ENCODE peak calls at places on chromosomes 13 and 19, in nine cellular contexts. Q is SK-N-SH, K is neural progenitor cell, T is gastrocnemius medialis, M is body of pancreas, R is GM06990, Y is ovary, C is Peyer's patch, D is left ventricle myocardium inferior. G is an unnamed sample.

GRCh38 chr19:47598407-47599349 is 10.3 kb upstream of the BICRA start:
- DNase-seq in K (peak; percentile 65), M (peak; percentile 26), C (no peak), Q (no peak), R (no peak), D (no peak), T (peak; percentile 33), Y (peak; percentile 74), G (peak; percentile 86)

GRCh38 chr19:14795078-14795721 is 16.8 kb upstream of the ADGRE2 start:
- DNase-seq in K (no peak), T (no peak), D (no peak), R (no peak), M (no peak), Q (no peak), Y (no peak), C (no peak), G (no peak)

GRCh38 chr13:82938644-82939043 is 943.6 kb downstream of the SLITRK1 start:
- DNase-seq in Q (no peak), M (no peak), K (no peak), Y (no peak), T (no peak), C (no peak), R (no peak), D (no peak), G (no peak)

GRCh38 chr19:32891609-32892008 is 22.0 kb upstream of the SLC7A9 start:
- DNase-seq in R (no peak), D (no peak), Y (no peak), M (no peak), T (no peak), K (no peak), C (no peak), Q (no peak), G (no peak)

GRCh38 chr19:48999481-49000325 is 6.0 kb downstream of the RUVBL2 start:
- DNase-seq in R (no peak), M (peak; percentile 60), K (peak; percentile 88), Q (peak; percentile 65), T (no peak), Y (no peak), C (peak; percentile 79), D (peak; percentile 38), G (peak; percentile 86)

GRCh38 chr13:111599791-111600190 is 279.3 kb downstream of the TEX29 start:
- DNase-seq in C (no peak), D (no peak), T (no peak), R (no peak), Q (no peak), M (no peak), K (no peak), Y (no peak), G (no peak)

GRCh38 chr19:7868671-7869452 is 5.3 kb downstream of the PRR36 start:
- DNase-seq in Y (peak; percentile 83), T (no peak), M (peak; percentile 85), R (peak; percentile 91), C (peak; percentile 86), K (peak; percentile 91), Q (peak; percentile 61), D (peak; percentile 58), G (peak; percentile 96)

GRCh38 chr19:9039728-9040127 is 29.5 kb upstream of the MUC16 start:
- DNase-seq in K (no peak), Y (no peak), T (no peak), Q (no peak), D (no peak), M (no peak), C (no peak), R (no peak), G (no peak)

GRCh38 chr19:21483589-21484170 is 21.7 kb upstream of the ZNF429 start:
- DNase-seq in K (peak; percentile 45), T (no peak), D (peak; percentile 67), Q (peak; percentile 85), R (peak; percentile 62), M (peak; percentile 73), C (no peak), Y (peak; percentile 62), G (peak; percentile 88)

GRCh38 chr13:31786011-31786410 is 46.7 kb downstream of the RXFP2 start:
- DNase-seq in T (no peak), C (no peak), D (no peak), M (no peak), K (no peak), Q (no peak), Y (no peak), R (no peak), G (no peak)

GRCh38 chr19:12077375-12077774 is 12.8 kb downstream of the ZNF844 start:
- DNase-seq in C (no peak), D (no peak), K (no peak), T (no peak), R (no peak), M (no peak), Q (no peak), Y (no peak), G (no peak)

GRCh38 chr13:32657309-32657708 is 71.1 kb downstream of the PDS5B start:
- DNase-seq in T (no peak), K (no peak), M (no peak), R (no peak), D (no peak), Y (no peak), Q (no peak), C (no peak), G (no peak)

GRCh38 chr19:7888145-7888825 is at the start of gene LRRC8E:
- DNase-seq in M (peak; percentile 78), K (peak; percentile 83), D (no peak), C (peak; percentile 86), Y (no peak), R (no peak), Q (peak; percentile 24), T (no peak), G (peak; percentile 96)

GRCh38 chr13:41075034-41075433 is 13.7 kb downstream of the WBP4 start:
- DNase-seq in T (no peak), Q (peak; percentile 66), K (peak; percentile 46), C (no peak), M (no peak), D (no peak), R (no peak), Y (no peak), G (peak; percentile 56)

GRCh38 chr19:42114412-42114811 is 17.8 kb downstream of the POU2F2 start:
- DNase-seq in Q (no peak), C (no peak), Y (no peak), R (peak; percentile 69), K (no peak), M (peak; percentile 61), D (no peak), T (no peak), G (peak; percentile 72)

GRCh38 chr13:75512253-75512652 is 25.4 kb downstream of the COMMD6 start:
- DNase-seq in D (no peak), M (no peak), Q (no peak), C (no peak), T (no peak), K (no peak), R (peak; percentile 43), Y (no peak), G (no peak)

GRCh38 chr13:45340422-45341033 is 455 bp downstream of the TPT1 start:
- DNase-seq in K (peak; percentile 94), Q (peak; percentile 78), T (peak; percentile 92), C (peak; percentile 91), R (peak; percentile 82), M (peak; percentile 90), Y (peak; percentile 96), D (peak; percentile 92), G (peak; percentile 82)

GRCh38 chr13:45339399-45339798 is 1.6 kb downstream of the TPT1 start:
- DNase-seq in T (no peak), Q (no peak), Y (no peak), D (no peak), K (no peak), C (no peak), R (no peak), M (no peak), G (no peak)

GRCh38 chr13:45341799-45342584 is 1.0 kb upstream of the TPT1 start:
- DNase-seq in M (peak; percentile 47), T (peak; percentile 24), Q (peak; percentile 71), Y (peak; percentile 50), C (peak; percentile 64), R (no peak), K (no peak), D (peak; percentile 31), G (no peak)

GRCh38 chr13:45339867-45340266 is 1.1 kb downstream of the TPT1 start:
- DNase-seq in K (no peak), R (no peak), T (no peak), Q (no peak), Y (no peak), D (no peak), C (no peak), M (no peak), G (no peak)

DNA sequence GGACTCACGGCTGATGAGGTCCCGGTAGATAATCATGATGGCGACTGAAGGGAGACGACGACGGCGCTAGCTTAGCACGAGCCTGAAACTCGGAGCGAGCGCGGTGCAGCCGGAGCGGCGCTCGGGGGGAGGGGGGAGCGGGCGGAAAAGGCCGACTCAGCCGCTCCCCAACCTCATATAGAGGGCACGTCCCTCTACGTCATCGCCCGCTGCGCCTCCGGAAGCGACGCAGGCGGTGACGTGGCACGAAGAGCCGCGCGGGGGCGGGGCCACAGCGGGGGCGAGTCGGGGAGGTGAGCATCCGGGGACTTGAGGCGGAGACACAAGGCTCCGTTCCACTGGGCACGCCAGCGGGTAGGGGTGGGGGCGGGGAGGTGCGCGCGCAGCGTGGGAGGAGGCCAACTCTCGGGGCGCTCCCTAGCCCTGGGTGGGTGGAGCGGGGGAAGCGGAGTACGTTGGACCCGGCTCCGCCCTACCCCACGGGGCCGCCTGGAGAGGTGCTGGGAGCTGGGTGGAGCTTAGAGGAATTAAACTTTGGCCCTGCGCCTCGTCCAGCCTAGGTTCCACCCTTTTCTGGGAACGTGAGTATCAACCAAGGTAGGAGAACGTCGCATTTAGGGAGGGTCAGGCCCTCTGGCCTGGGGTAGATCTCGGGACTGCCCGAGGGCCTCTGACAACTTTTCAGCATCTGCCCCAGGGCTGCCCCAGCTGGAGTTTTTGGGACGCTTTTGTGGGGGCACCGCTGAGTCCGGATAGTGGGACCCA is at the start of gene TPT1:
- DNase-seq in C (peak; percentile 100), T (peak; percentile 99), Y (peak; percentile 99), R (peak; percentile 100), D (peak; percentile 99), M (peak; percentile 99), Q (peak; percentile 99), K (peak; percentile 99), G (peak; percentile 100)
- H3K36me3 ChIP-seq in C (peaks cover 59% of the 10 kb centered on the region), T (peaks cover 40% of the 10 kb centered on the region), Y (no peaks in the 10 kb centered on the region), R (peaks cover 11% of the 10 kb centered on the region), D (peaks cover 59% of the 10 kb centered on the region), M (peaks cover 16% of the 10 kb centered on the region), Q (peaks cover 54% of the 10 kb centered on the region), K (peaks cover 27% of the 10 kb centered on the region), G (peaks cover 32% of the 10 kb centered on the region)

GRCh38 chr19:45144431-45145269 is 16.1 kb downstream of the NKPD1 start:
- DNase-seq in K (no peak), R (no peak), T (no peak), C (no peak), Q (no peak), Y (no peak), D (no peak), M (no peak), G (peak; percentile 57)
- H3K36me3 ChIP-seq in K (no peaks in the 10 kb centered on the region), R (peaks cover 15% of the 10 kb centered on the region), T (peaks cover 48% of the 10 kb centered on the region), C (peaks cover 69% of the 10 kb centered on the region), Q (no peaks in the 10 kb centered on the region), Y (no peaks in the 10 kb centered on the region), D (peaks cover 64% of the 10 kb centered on the region), M (peaks cover 4% of the 10 kb centered on the region), G (no peaks in the 10 kb centered on the region)

GRCh38 chr19:3657395-3657769 is 30.8 kb upstream of the CACTIN start:
- DNase-seq in C (no peak), Q (no peak), T (no peak), D (no peak), R (no peak), M (no peak), Y (no peak), K (no peak), G (no peak)
- H3K36me3 ChIP-seq in C (peaks cover 74% of the 10 kb centered on the region), Q (no peaks in the 10 kb centered on the region), T (peaks cover 43% of the 10 kb centered on the region), D (peaks cover 84% of the 10 kb centered on the region), R (peaks cover 34% of the 10 kb centered on the region), M (no peaks in the 10 kb centered on the region), Y (no peaks in the 10 kb centered on the region), K (no peaks in the 10 kb centered on the region), G (peaks cover 8% of the 10 kb centered on the region)

GRCh38 chr13:73940098-73940497 is 194.1 kb downstream of the KLF12 start:
- DNase-seq in Y (no peak), K (no peak), Q (no peak), C (no peak), D (peak; percentile 27), R (no peak), T (peak; percentile 8), M (no peak), G (no peak)
- H3K36me3 ChIP-seq in Y (no peaks in the 10 kb centered on the region), K (no peaks in the 10 kb centered on the region), Q (peaks cover 19% of the 10 kb centered on the region), C (no peaks in the 10 kb centered on the region), D (no peaks in the 10 kb centered on the region), R (no peaks in the 10 kb centered on the region), T (no peaks in the 10 kb centered on the region), M (no peaks in the 10 kb centered on the region), G (no peaks in the 10 kb centered on the region)

G was measured in H7.